ENCODE peak calls at places on chromosome 20, in six cellular contexts. N is NCI-H2171 treated with DMSO at 0.1 percent for 48 hours, I is dermis blood vessel endothelial cell, X is HS-27A, K is NCI-H1436, M is A673. R is an unnamed sample.

GRCh38 chr20:48180637-48181036 is 395.4 kb upstream of the SULF2 start:
- DNase-seq in N (peak; percentile 60), I (peak; percentile 21), X (no peak), K (no peak), M (no peak), R (peak; percentile 20)

GRCh38 chr20:41981746-41982145 is 363.6 kb upstream of the CHD6 start:
- DNase-seq in N (no peak), I (no peak), X (no peak), K (no peak), M (no peak), R (no peak)

GRCh38 chr20:58584881-58585752 is 66.0 kb upstream of the STX16 start:
- DNase-seq in N (no peak), I (peak; percentile 10), X (no peak), K (no peak), M (no peak), R (peak; percentile 46)

GRCh38 chr20:20343886-20344381 is 24.0 kb upstream of the INSM1 start:
- DNase-seq in N (no peak), I (no peak), X (no peak), K (no peak), M (no peak), R (peak; percentile 17)

GRCh38 chr20:10745790-10746189 is 72.0 kb upstream of the JAG1 start:
- DNase-seq in N (no peak), I (no peak), X (no peak), K (no peak), M (no peak), R (no peak)

GRCh38 chr20:56689318-56689717 is 60.2 kb downstream of the TFAP2C start:
- DNase-seq in N (no peak), I (no peak), X (no peak), K (no peak), M (peak; percentile 18), R (no peak)

GRCh38 chr20:22404609-22405170 is 179.7 kb downstream of the FOXA2 start:
- DNase-seq in N (no peak), I (no peak), X (no peak), K (no peak), M (no peak), R (no peak)

GRCh38 chr20:12715371-12715770 is 293.4 kb upstream of the SPTLC3 start:
- DNase-seq in N (no peak), I (no peak), X (no peak), K (no peak), M (no peak), R (no peak)

GRCh38 chr20:20711413-20711812 is 1.0 kb downstream of the RALGAPA2 start:
- DNase-seq in N (peak; percentile 16), I (peak; percentile 29), X (no peak), K (no peak), M (no peak), R (peak; percentile 44)

GRCh38 chr20:58640446-58640845 is 10.6 kb upstream of the STX16 start:
- DNase-seq in N (no peak), I (no peak), X (no peak), K (no peak), M (no peak), R (peak; percentile 45)

GRCh38 chr20:25009218-25010145 is 16.9 kb upstream of the APMAP start:
- DNase-seq in N (no peak), I (no peak), X (no peak), K (no peak), M (no peak), R (no peak)